ENCODE peak calls at places on chromosomes 2 and 18, in five cellular contexts. One of them, this sample, is unnamed.

GRCh38 chr2:191246820-191247380 is 1.7 kb downstream of the MYO1B start:
- DNase-seq in T-helper 1 cell: no peak
- DNase-seq in NCI-H748 treated with DMSO at 0.1 percent for 48 hours: no peak
- DNase-seq in mucosa of descending colon: no peak
- DNase-seq in astrocyte: no peak
- DNase-seq in this sample: no peak

GRCh38 chr2:199914372-199914958 is 3.4 kb downstream of the C2orf69 start:
- DNase-seq in T-helper 1 cell: no peak
- DNase-seq in NCI-H748 treated with DMSO at 0.1 percent for 48 hours: no peak
- DNase-seq in mucosa of descending colon: no peak
- DNase-seq in astrocyte: no peak
- DNase-seq in this sample: no peak

GRCh38 chr2:152609174-152609573 is 108.1 kb downstream of the PRPF40A start:
- DNase-seq in T-helper 1 cell: no peak
- DNase-seq in NCI-H748 treated with DMSO at 0.1 percent for 48 hours: no peak
- DNase-seq in mucosa of descending colon: no peak
- DNase-seq in astrocyte: no peak
- DNase-seq in this sample: no peak

GRCh38 chr2:229300814-229301213 is 29.7 kb upstream of the PID1 start:
- DNase-seq in T-helper 1 cell: no peak
- DNase-seq in NCI-H748 treated with DMSO at 0.1 percent for 48 hours: no peak
- DNase-seq in mucosa of descending colon: no peak
- DNase-seq in astrocyte: peak; percentile 36
- DNase-seq in this sample: no peak

GRCh38 chr2:217494572-217494971 is 508.2 kb downstream of the TNS1 start:
- DNase-seq in T-helper 1 cell: no peak
- DNase-seq in NCI-H748 treated with DMSO at 0.1 percent for 48 hours: no peak
- DNase-seq in mucosa of descending colon: no peak
- DNase-seq in astrocyte: no peak
- DNase-seq in this sample: no peak

GRCh38 chr2:86672027-86672545 is 48.0 kb upstream of the RMND5A start:
- DNase-seq in T-helper 1 cell: no peak
- DNase-seq in NCI-H748 treated with DMSO at 0.1 percent for 48 hours: no peak
- DNase-seq in mucosa of descending colon: no peak
- DNase-seq in astrocyte: no peak
- DNase-seq in this sample: no peak

GRCh38 chr2:171509945-171510731 is 12.1 kb upstream of the CYBRD1 start:
- DNase-seq in T-helper 1 cell: no peak
- DNase-seq in NCI-H748 treated with DMSO at 0.1 percent for 48 hours: no peak
- DNase-seq in mucosa of descending colon: no peak
- DNase-seq in astrocyte: no peak
- DNase-seq in this sample: no peak

GRCh38 chr2:190922411-190922810 is 41.8 kb downstream of the GLS start:
- DNase-seq in T-helper 1 cell: no peak
- DNase-seq in NCI-H748 treated with DMSO at 0.1 percent for 48 hours: no peak
- DNase-seq in mucosa of descending colon: no peak
- DNase-seq in astrocyte: peak; percentile 22
- DNase-seq in this sample: no peak

GRCh38 chr18:12608292-12608691 is 49.6 kb downstream of the SPIRE1 start:
- DNase-seq in T-helper 1 cell: no peak
- DNase-seq in NCI-H748 treated with DMSO at 0.1 percent for 48 hours: no peak
- DNase-seq in mucosa of descending colon: no peak
- DNase-seq in astrocyte: peak; percentile 58
- DNase-seq in this sample: no peak

GRCh38 chr2:36374586-36374985 is 19.0 kb downstream of the CRIM1 start:
- DNase-seq in T-helper 1 cell: no peak
- DNase-seq in NCI-H748 treated with DMSO at 0.1 percent for 48 hours: no peak
- DNase-seq in mucosa of descending colon: no peak
- DNase-seq in astrocyte: no peak
- DNase-seq in this sample: no peak

GRCh38 chr2:84481702-84482101 is 22.6 kb upstream of the SUCLG1 start:
- DNase-seq in T-helper 1 cell: no peak
- DNase-seq in NCI-H748 treated with DMSO at 0.1 percent for 48 hours: no peak
- DNase-seq in mucosa of descending colon: no peak
- DNase-seq in astrocyte: peak; percentile 80
- DNase-seq in this sample: no peak

GRCh38 chr18:23042133-23042532 is 93.2 kb upstream of the CABLES1 start:
- DNase-seq in T-helper 1 cell: no peak
- DNase-seq in NCI-H748 treated with DMSO at 0.1 percent for 48 hours: no peak
- DNase-seq in mucosa of descending colon: no peak
- DNase-seq in astrocyte: no peak
- DNase-seq in this sample: no peak

GRCh38 chr2:152376968-152377367 is 42.0 kb downstream of the FMNL2 start:
- DNase-seq in T-helper 1 cell: no peak
- DNase-seq in NCI-H748 treated with DMSO at 0.1 percent for 48 hours: no peak
- DNase-seq in mucosa of descending colon: no peak
- DNase-seq in astrocyte: no peak
- DNase-seq in this sample: no peak

GRCh38 chr2:222358876-222359275 is 60.1 kb upstream of the PAX3 start:
- DNase-seq in T-helper 1 cell: no peak
- DNase-seq in NCI-H748 treated with DMSO at 0.1 percent for 48 hours: no peak
- DNase-seq in mucosa of descending colon: no peak
- DNase-seq in astrocyte: peak; percentile 31
- DNase-seq in this sample: no peak

GRCh38 chr2:33135645-33136044 is 188.9 kb downstream of the LTBP1 start:
- DNase-seq in T-helper 1 cell: no peak
- DNase-seq in NCI-H748 treated with DMSO at 0.1 percent for 48 hours: no peak
- DNase-seq in mucosa of descending colon: no peak
- DNase-seq in astrocyte: no peak
- DNase-seq in this sample: no peak

GRCh38 chr2:109400102-109400501 is 213.7 kb downstream of the SEPTIN10 start:
- DNase-seq in T-helper 1 cell: no peak
- DNase-seq in NCI-H748 treated with DMSO at 0.1 percent for 48 hours: no peak
- DNase-seq in mucosa of descending colon: no peak
- DNase-seq in astrocyte: no peak
- DNase-seq in this sample: no peak

GRCh38 chr2:214019229-214019972 is 391.5 kb upstream of the VWC2L start:
- DNase-seq in T-helper 1 cell: no peak
- DNase-seq in NCI-H748 treated with DMSO at 0.1 percent for 48 hours: no peak
- DNase-seq in mucosa of descending colon: no peak
- DNase-seq in astrocyte: peak; percentile 96
- DNase-seq in this sample: no peak

GRCh38 chr18:77651441-77651840 is 401.8 kb downstream of the GALR1 start:
- DNase-seq in T-helper 1 cell: no peak
- DNase-seq in NCI-H748 treated with DMSO at 0.1 percent for 48 hours: no peak
- DNase-seq in mucosa of descending colon: no peak
- DNase-seq in astrocyte: no peak
- DNase-seq in this sample: no peak

GRCh38 chr2:194896871-194897270 is 760.2 kb upstream of the SLC39A10 start:
- DNase-seq in T-helper 1 cell: no peak
- DNase-seq in NCI-H748 treated with DMSO at 0.1 percent for 48 hours: no peak
- DNase-seq in mucosa of descending colon: no peak
- DNase-seq in astrocyte: no peak
- DNase-seq in this sample: no peak

This sample was measured in effector memory CD8-positive, alpha-beta T cell.